ENCODE peak calls at places on chromosomes 11 and 22, in eight cellular contexts. U is heart left ventricle; C is naive thymus-derived CD4-positive, alpha-beta T cell; E is ovary; D is aorta; S is body of pancreas; T is neural progenitor cell; J is testis. N is an unnamed sample. For H3K9me3, the result is how much of the 10 kb centered on the place peaks cover.

GRCh38 chr11:29962243-29962642 is 54.6 kb downstream of the KCNA4 start:
- DNase-seq in E (no peak), S (no peak), T (peak), C (no peak), U (no peak), D (no peak), J (no peak), N (peak)

GRCh38 chr11:68149417-68149816 is 28.2 kb upstream of the CHKA start:
- DNase-seq in T (no peak), J (no peak), S (no peak), C (no peak), E (no peak), U (no peak), D (no peak), N (no peak)

GRCh38 chr11:103228807-103229206 is 119.6 kb downstream of the DYNC2H1 start:
- DNase-seq in C (no peak), S (no peak), U (no peak), D (no peak), J (no peak), T (peak), E (no peak), N (peak)

GRCh38 chr11:74678591-74679512 is 52.4 kb downstream of the CHRDL2 start:
- DNase-seq in C (no peak), E (no peak), D (no peak), T (no peak), S (no peak), J (peak), U (peak), N (no peak)

GRCh38 chr11:67463680-67464410 is 5.2 kb downstream of the TMEM134 start:
- DNase-seq in E (no peak), U (no peak), S (peak), J (peak), T (no peak), C (no peak), D (peak), N (no peak)

GRCh38 chr11:79352304-79352703 is 88.5 kb downstream of the TENM4 start:
- DNase-seq in S (no peak), E (no peak), J (no peak), U (no peak), C (no peak), D (no peak), T (no peak), N (no peak)

GRCh38 chr22:25953919-25954318 is 211.9 kb downstream of the MYO18B start:
- DNase-seq in T (no peak), E (no peak), J (no peak), C (no peak), D (no peak), S (no peak), U (no peak), N (no peak)

GRCh38 chr11:47946682-47947575 is 33.4 kb upstream of the PTPRJ start:
- DNase-seq in J (peak), E (peak), D (peak), U (peak), S (peak), T (no peak), C (no peak), N (no peak)

GRCh38 chr22:42492323-42492690 is 27.3 kb downstream of the RRP7A start:
- DNase-seq in E (no peak), S (no peak), C (no peak), T (no peak), D (no peak), U (no peak), J (no peak), N (no peak)

GRCh38 chr22:46064236-46064965 is 85.9 kb upstream of the PPARA start:
- DNase-seq in S (peak), D (peak), C (no peak), T (no peak), J (peak), U (peak), E (peak), N (no peak)

GRCh38 chr11:27847496-27847895 is 147.2 kb upstream of the BDNF start:
- DNase-seq in E (no peak), D (no peak), S (no peak), T (no peak), C (no peak), J (no peak), U (no peak), N (no peak)

GRCh38 chr11:77699425-77699824 is 61.8 kb upstream of the CLNS1A start:
- DNase-seq in E (no peak), U (no peak), D (no peak), S (no peak), C (no peak), T (no peak), J (no peak), N (no peak)

GRCh38 chr11:87254582-87254981 is 216.8 kb downstream of the TMEM135 start:
- DNase-seq in S (no peak), C (no peak), U (no peak), T (no peak), J (no peak), E (no peak), D (no peak), N (no peak)

GRCh38 chr22:37696657-37697539 is at the start of gene TRIOBP:
- DNase-seq in U (peak), S (peak), C (peak), J (peak), T (peak), D (peak), E (peak), N (peak)

GRCh38 chr11:74248469-74248868 is 63.0 kb downstream of the P4HA3 start:
- DNase-seq in C (no peak), J (no peak), S (no peak), E (no peak), D (no peak), T (no peak), U (no peak), N (no peak)

GRCh38 chr11:128251140-128251539 is 336.2 kb downstream of the ETS1 start:
- DNase-seq in D (no peak), S (no peak), E (no peak), U (no peak), J (no peak), T (no peak), C (no peak), N (no peak)

GRCh38 chr11:65692367-65692766 is 19.7 kb upstream of the KAT5 start:
- DNase-seq in E (no peak), T (no peak), D (no peak), S (peak), J (no peak), C (no peak), U (no peak), N (no peak)

GRCh38 chr11:126337121-126337471 is 18.4 kb upstream of the ST3GAL4 start:
- DNase-seq in J (no peak), U (no peak), S (no peak), C (no peak), D (no peak), T (no peak), E (peak), N (no peak)

GRCh38 chr11:8335683-8336082 is 72.0 kb upstream of the LMO1 start:
- DNase-seq in T (no peak), J (no peak), S (no peak), E (no peak), D (no peak), U (no peak), C (no peak), N (no peak)

GRCh38 chr11:100691886-100692285 is 4.8 kb downstream of the ARHGAP42 start:
- DNase-seq in E (no peak), D (no peak), J (no peak), U (no peak), S (no peak), T (no peak), C (no peak), N (no peak)

GRCh38 chr22:43377486-43377995 is 34.3 kb upstream of the MPPED1 start:
- DNase-seq in T (no peak), U (no peak), S (peak), C (no peak), D (no peak), J (no peak), E (no peak), N (no peak)

GRCh38 chr11:10318527-10318802 is 13.6 kb downstream of the ADM start:
- DNase-seq in U (no peak), C (no peak), J (no peak), D (no peak), T (no peak), E (no peak), S (peak), N (no peak)

GRCh38 chr11:26187639-26188038 is 144.3 kb upstream of the ANO3 start:
- DNase-seq in U (no peak), C (no peak), T (no peak), E (no peak), S (no peak), D (no peak), J (no peak), N (peak)

GRCh38 chr11:7696424-7696823 is 9.9 kb downstream of the OVCH2 start:
- DNase-seq in S (no peak), U (no peak), E (no peak), T (no peak), D (no peak), J (no peak), C (no peak), N (no peak)

GRCh38 chr22:37090920-37091688 is 18.4 kb downstream of the TMPRSS6 start:
- DNase-seq in E (no peak), S (no peak), C (no peak), T (no peak), D (no peak), J (no peak), U (no peak), N (no peak)

GRCh38 chr11:99464985-99465384 is 444.2 kb downstream of the CNTN5 start:
- DNase-seq in U (no peak), J (no peak), D (no peak), E (no peak), S (no peak), T (no peak), C (no peak), N (no peak)
- H3K9me3 ChIP-seq in U (under half), J (under half), D (under half), E (under half), S (under half), T (under half), C (under half), N (under half)

DNA sequence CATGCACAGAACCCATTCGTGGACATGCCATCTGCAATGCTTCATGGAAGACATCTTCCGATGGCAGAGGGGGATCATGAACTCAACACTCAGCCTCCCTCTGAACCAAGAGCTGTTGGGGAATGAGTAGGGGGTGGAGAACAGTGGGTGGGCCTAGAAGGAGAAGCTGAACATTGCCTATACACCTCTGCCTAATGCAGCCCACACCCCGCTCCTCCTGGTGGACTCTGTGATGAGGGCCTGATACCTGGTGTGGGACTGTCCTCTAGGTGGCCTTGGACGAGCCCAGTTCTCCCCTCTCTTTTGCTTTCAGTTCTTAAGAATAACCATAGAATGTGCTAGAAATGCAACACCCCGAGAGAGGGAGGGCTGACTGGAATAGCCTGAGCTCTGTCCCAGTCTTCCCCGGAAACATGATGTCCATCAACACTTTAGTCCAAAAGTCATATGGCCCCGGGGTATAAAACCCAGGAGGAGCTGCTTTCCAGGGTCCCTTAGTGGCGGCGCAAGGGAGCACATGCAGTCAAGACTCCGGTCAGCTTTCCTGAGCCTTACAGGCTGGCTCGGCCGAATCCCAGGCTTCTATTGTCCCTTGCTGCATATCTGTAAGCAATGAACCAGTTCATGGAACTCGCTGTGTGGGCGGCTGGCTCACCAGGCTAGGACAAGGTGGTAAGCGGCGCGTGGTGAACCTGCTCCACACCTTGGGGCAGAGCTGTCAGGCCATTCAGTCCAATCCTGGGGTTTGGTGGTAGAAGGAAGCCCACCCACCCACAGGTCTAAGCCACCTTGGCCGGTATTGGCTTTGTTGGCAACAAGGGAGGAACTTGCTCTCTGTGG is 216.9 kb downstream of the CTTN start:
- DNase-seq in C (no peak), E (no peak), S (no peak), J (no peak), D (no peak), T (no peak), U (no peak), N (no peak)
- H3K9me3 ChIP-seq in C (under half), E (under half), S (under half), J (under half), D (under half), T (under half), U (under half), N (under half)

DNA sequence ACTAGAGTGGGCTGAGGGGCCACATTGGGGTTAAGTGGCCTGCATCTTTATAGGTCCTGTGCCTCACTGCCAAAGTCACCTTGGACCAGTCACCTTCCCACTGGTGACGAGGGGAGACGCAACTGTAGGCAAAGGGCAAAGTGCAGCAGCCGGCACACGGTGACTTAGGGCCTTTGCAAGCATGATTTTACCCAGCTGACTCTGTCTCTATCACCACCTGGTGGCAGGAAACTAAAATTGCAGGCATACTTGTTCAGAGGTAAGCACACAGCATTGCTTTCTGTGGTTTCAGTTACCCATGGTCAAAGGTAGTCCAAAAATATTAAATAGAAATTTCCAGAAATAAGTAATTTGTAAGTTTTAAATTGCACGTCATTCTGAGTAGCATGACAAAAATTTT is 1164.4 kb downstream of the BRD1 start:
- DNase-seq in J (no peak), E (no peak), C (no peak), S (no peak), T (peak), U (no peak), D (no peak), N (no peak)
- H3K9me3 ChIP-seq in J (under half), E (under half), C (under half), S (under half), T (under half), U (under half), D (under half), N (under half)

GRCh38 chr11:133892584-133893380 is 47.5 kb upstream of the SPATA19 start:
- DNase-seq in E (no peak), T (no peak), C (no peak), U (no peak), J (peak), S (no peak), D (no peak), N (peak)
- H3K9me3 ChIP-seq in E (under half), T (under half), C (under half), U (under half), J (under half), S (under half), D (under half), N (under half)

DNA sequence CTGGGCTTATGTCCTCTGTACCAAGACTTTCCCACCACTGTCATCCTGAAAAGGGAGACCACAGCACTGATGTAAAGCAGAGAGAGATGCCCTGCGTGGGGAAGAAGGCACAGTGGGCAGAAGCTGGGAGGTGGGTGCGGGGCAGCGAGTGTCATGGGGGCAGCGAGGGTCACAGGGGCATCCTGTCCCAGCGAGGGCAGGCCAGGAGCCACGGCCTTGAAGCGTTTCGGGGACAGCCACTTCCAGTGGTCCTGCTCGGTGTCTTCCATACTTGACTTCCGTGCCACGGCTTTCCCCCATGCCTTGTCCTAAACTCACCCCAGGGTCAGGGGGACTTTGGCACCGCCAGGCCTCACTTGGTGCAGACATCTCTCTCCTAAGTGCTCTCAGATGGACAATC is 1121.3 kb downstream of the TBC1D22A start:
- DNase-seq in T (no peak), U (no peak), S (no peak), J (no peak), D (no peak), C (no peak), E (no peak), N (no peak)
- H3K9me3 ChIP-seq in T (under half), U (under half), S (under half), J (under half), D (under half), C (under half), E (under half), N (under half)

GRCh38 chr11:98260983-98261382 is 759.8 kb upstream of the CNTN5 start:
- DNase-seq in E (no peak), J (no peak), T (no peak), D (no peak), C (no peak), U (no peak), S (no peak), N (no peak)
- H3K9me3 ChIP-seq in E (under half), J (under half), T (under half), D (under half), C (under half), U (under half), S (under half), N (under half)

GRCh38 chr22:47779474-47779873 is 1017.0 kb downstream of the TBC1D22A start:
- DNase-seq in S (no peak), T (peak), D (no peak), E (no peak), C (no peak), U (no peak), J (no peak), N (no peak)

GRCh38 chr22:47781024-47781423 is 1018.6 kb downstream of the TBC1D22A start:
- DNase-seq in S (no peak), J (no peak), E (no peak), T (no peak), U (no peak), C (no peak), D (no peak), N (no peak)

GRCh38 chr22:47780281-47780875 is 1017.9 kb downstream of the TBC1D22A start:
- DNase-seq in D (no peak), E (no peak), J (no peak), S (no peak), C (no peak), T (no peak), U (no peak), N (no peak)

GRCh38 chr22:47782461-47783075 is 1020.1 kb downstream of the TBC1D22A start:
- DNase-seq in C (no peak), T (no peak), J (no peak), U (no peak), D (no peak), E (no peak), S (no peak), N (no peak)

GRCh38 chr22:47781427-47782111 is 1019.1 kb downstream of the TBC1D22A start:
- DNase-seq in T (no peak), J (no peak), S (no peak), E (no peak), C (no peak), U (no peak), D (no peak), N (no peak)
- H3K9me3 ChIP-seq in T (under half), J (under half), S (under half), E (under half), C (under half), U (under half), D (under half), N (under half)

DNA sequence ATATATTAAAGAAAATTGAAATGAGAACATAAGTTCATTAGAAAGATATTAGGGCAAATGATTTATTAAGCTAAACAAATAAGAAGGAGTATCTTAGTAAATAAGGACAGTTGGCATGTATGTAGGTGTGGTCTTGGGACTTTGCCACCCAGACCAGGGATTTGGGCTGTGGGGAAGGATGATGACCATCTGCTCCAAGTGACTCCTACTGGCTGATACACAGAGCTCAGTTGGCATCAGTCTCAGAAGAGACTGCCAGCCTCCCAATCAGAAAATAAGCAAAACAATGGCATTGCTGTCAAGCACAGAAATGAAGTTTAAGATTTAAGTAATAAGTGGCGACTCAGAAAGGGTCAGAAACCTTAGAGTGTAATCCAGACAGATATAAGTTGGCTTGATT is 49.5 kb downstream of the PAX6 start:
- DNase-seq in D (no peak), C (no peak), U (no peak), S (no peak), E (no peak), T (no peak), J (no peak), N (no peak)
- H3K9me3 ChIP-seq in D (under half), C (under half), U (under half), S (under half), E (under half), T (under half), J (under half), N (under half)

GRCh38 chr11:2148253-2149000 is 9.2 kb upstream of the IGF2 start:
- DNase-seq in C (no peak), D (no peak), E (no peak), T (no peak), S (no peak), J (no peak), U (no peak), N (no peak)

GRCh38 chr11:2151500-2152257 is 9.3 kb downstream of the INS start:
- DNase-seq in S (peak), U (peak), E (peak), D (peak), C (peak), T (peak), J (peak), N (peak)

GRCh38 chr11:2149471-2150205 is 10.4 kb upstream of the IGF2 start:
- DNase-seq in D (no peak), U (no peak), J (no peak), T (peak), S (no peak), E (no peak), C (no peak), N (no peak)

GRCh38 chr11:2147391-2147790 is 8.2 kb upstream of the IGF2 start:
- DNase-seq in D (no peak), C (no peak), E (no peak), U (no peak), S (no peak), J (no peak), T (no peak), N (no peak)

DNA sequence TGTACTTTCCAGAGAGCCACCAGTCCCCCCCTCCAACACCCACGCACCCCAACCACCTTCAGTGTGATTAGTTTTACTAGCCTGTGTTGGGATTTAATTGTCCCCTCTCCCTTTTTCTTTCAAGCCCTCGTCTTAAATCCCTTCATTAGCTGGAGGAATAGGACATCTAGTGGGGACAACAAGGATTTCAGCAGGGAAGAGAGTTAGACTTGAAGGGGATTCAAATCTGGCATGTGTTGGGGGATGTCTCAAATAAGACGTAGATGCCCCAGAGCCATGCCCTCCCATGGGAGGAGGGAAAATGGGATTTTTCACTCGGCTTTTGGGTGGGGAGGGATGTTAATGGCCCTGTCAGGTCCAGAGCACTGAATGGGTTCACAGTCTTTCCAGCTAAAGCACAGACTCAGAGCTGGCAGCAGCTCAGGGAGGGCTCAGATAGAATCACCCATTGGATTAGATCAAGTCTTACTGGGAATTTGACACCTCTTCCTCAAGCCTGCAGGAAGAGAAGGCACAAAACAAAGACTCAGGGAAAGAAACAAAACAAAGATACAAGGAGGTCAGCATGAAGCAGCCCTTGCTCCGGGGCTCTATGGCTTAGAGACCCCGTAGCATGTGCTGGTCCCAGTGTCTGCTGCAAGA is 10.7 kb downstream of the INS start:
- DNase-seq in D (no peak), U (no peak), T (peak), C (no peak), S (no peak), J (no peak), E (no peak), N (peak)
- H3K9me3 ChIP-seq in D (under half), U (under half), T (under half), C (under half), S (under half), J (under half), E (under half), N (under half)